ENCODE peak calls at places on chromosomes 2 and 18, in four cellular contexts. One of them, this sample, is unnamed.

GRCh38 chr2:174662459-174662858 is 64.9 kb upstream of the WIPF1 start:
- DNase-seq in coronary artery: no peak
- DNase-seq in lower lobe of right lung: no peak
- DNase-seq in body of pancreas: no peak
- DNase-seq in this sample: no peak

GRCh38 chr18:11368020-11368419 is 218.7 kb upstream of the PIEZO2 start:
- DNase-seq in coronary artery: no peak
- DNase-seq in lower lobe of right lung: no peak
- DNase-seq in body of pancreas: no peak
- DNase-seq in this sample: no peak

GRCh38 chr2:147096671-147097070 is 748.2 kb upstream of the ACVR2A start:
- DNase-seq in coronary artery: no peak
- DNase-seq in lower lobe of right lung: no peak
- DNase-seq in body of pancreas: no peak
- DNase-seq in this sample: no peak

GRCh38 chr2:216108310-216108966 is 710 bp upstream of the XRCC5 start:
- DNase-seq in coronary artery: no peak
- DNase-seq in lower lobe of right lung: no peak
- DNase-seq in body of pancreas: no peak
- DNase-seq in this sample: no peak

GRCh38 chr2:119782308-119783027 is 22.7 kb downstream of the PTPN4 start:
- DNase-seq in coronary artery: no peak
- DNase-seq in lower lobe of right lung: no peak
- DNase-seq in body of pancreas: no peak
- DNase-seq in this sample: no peak

GRCh38 chr2:229761663-229762062 is 47.3 kb upstream of the DNER start:
- DNase-seq in coronary artery: no peak
- DNase-seq in lower lobe of right lung: no peak
- DNase-seq in body of pancreas: no peak
- DNase-seq in this sample: no peak

GRCh38 chr2:151085101-151085640 is 176.5 kb downstream of the RBM43 start:
- DNase-seq in coronary artery: no peak
- DNase-seq in lower lobe of right lung: no peak
- DNase-seq in body of pancreas: no peak
- DNase-seq in this sample: no peak

GRCh38 chr2:79181617-79182016 is 22.1 kb upstream of the REG3A start:
- DNase-seq in coronary artery: no peak
- DNase-seq in lower lobe of right lung: no peak
- DNase-seq in body of pancreas: no peak
- DNase-seq in this sample: no peak

GRCh38 chr2:173187911-173188788 is 112.5 kb downstream of the MAP3K20 start:
- DNase-seq in coronary artery: no peak
- DNase-seq in lower lobe of right lung: no peak
- DNase-seq in body of pancreas: no peak
- DNase-seq in this sample: no peak

GRCh38 chr2:239346676-239347075 is 54.1 kb downstream of the HDAC4 start:
- DNase-seq in coronary artery: no peak
- DNase-seq in lower lobe of right lung: no peak
- DNase-seq in body of pancreas: no peak
- DNase-seq in this sample: no peak

GRCh38 chr18:25080988-25081387 is 271.0 kb downstream of the ZNF521 start:
- DNase-seq in coronary artery: no peak
- DNase-seq in lower lobe of right lung: no peak
- DNase-seq in body of pancreas: no peak
- DNase-seq in this sample: no peak

GRCh38 chr2:106944220-106944619 is 58.3 kb upstream of the ST6GAL2 start:
- DNase-seq in coronary artery: no peak
- DNase-seq in lower lobe of right lung: no peak
- DNase-seq in body of pancreas: no peak
- DNase-seq in this sample: no peak

GRCh38 chr2:170313636-170314348 is 135.8 kb downstream of the MYO3B start:
- DNase-seq in coronary artery: no peak
- DNase-seq in lower lobe of right lung: no peak
- DNase-seq in body of pancreas: no peak
- DNase-seq in this sample: no peak

GRCh38 chr2:25246558-25247290 is 78.3 kb upstream of the POMC start:
- DNase-seq in coronary artery: no peak
- DNase-seq in lower lobe of right lung: no peak
- DNase-seq in body of pancreas: no peak
- DNase-seq in this sample: no peak

GRCh38 chr2:236262238-236262637 is 2.0 kb downstream of the ASB18 start:
- DNase-seq in coronary artery: no peak
- DNase-seq in lower lobe of right lung: no peak
- DNase-seq in body of pancreas: no peak
- DNase-seq in this sample: peak; percentile 30

GRCh38 chr2:121197369-121198091 is 87.5 kb downstream of the TFCP2L1 start:
- DNase-seq in coronary artery: peak; percentile 88
- DNase-seq in lower lobe of right lung: peak; percentile 94
- DNase-seq in body of pancreas: peak; percentile 41
- DNase-seq in this sample: peak; percentile 93

GRCh38 chr2:23449831-23450331 is 64.9 kb downstream of the KLHL29 start:
- DNase-seq in coronary artery: peak; percentile 65
- DNase-seq in lower lobe of right lung: no peak
- DNase-seq in body of pancreas: no peak
- DNase-seq in this sample: peak; percentile 59

GRCh38 chr2:191128172-191128910 is 22.5 kb downstream of the STAT4 start:
- DNase-seq in coronary artery: no peak
- DNase-seq in lower lobe of right lung: no peak
- DNase-seq in body of pancreas: no peak
- DNase-seq in this sample: no peak

GRCh38 chr18:79937103-79937860 is 14.2 kb downstream of the SLC66A2 start:
- DNase-seq in coronary artery: peak; percentile 33
- DNase-seq in lower lobe of right lung: peak; percentile 32
- DNase-seq in body of pancreas: no peak
- DNase-seq in this sample: no peak

GRCh38 chr2:181334158-181334826 is 122.9 kb upstream of the ITGA4 start:
- DNase-seq in coronary artery: no peak
- DNase-seq in lower lobe of right lung: no peak
- DNase-seq in body of pancreas: no peak
- DNase-seq in this sample: no peak

GRCh38 chr2:176385219-176385618 is 116.0 kb downstream of the MTX2 start:
- DNase-seq in coronary artery: no peak
- DNase-seq in lower lobe of right lung: no peak
- DNase-seq in body of pancreas: no peak
- DNase-seq in this sample: no peak

GRCh38 chr2:151989378-151989777 is 109.5 kb downstream of the CACNB4 start:
- DNase-seq in coronary artery: no peak
- DNase-seq in lower lobe of right lung: no peak
- DNase-seq in body of pancreas: no peak
- DNase-seq in this sample: no peak

GRCh38 chr2:241869087-241869961 is at the start of gene RTP5:
- DNase-seq in coronary artery: no peak
- DNase-seq in lower lobe of right lung: no peak
- DNase-seq in body of pancreas: no peak
- DNase-seq in this sample: no peak

GRCh38 chr2:27569398-27569797 is 13.4 kb upstream of the ZNF512 start:
- DNase-seq in coronary artery: no peak
- DNase-seq in lower lobe of right lung: no peak
- DNase-seq in body of pancreas: no peak
- DNase-seq in this sample: no peak

GRCh38 chr2:98460573-98461560 is 16.2 kb downstream of the INPP4A start:
- DNase-seq in coronary artery: peak; percentile 45
- DNase-seq in lower lobe of right lung: no peak
- DNase-seq in body of pancreas: no peak
- DNase-seq in this sample: no peak

GRCh38 chr2:201220102-201220570 is 37.2 kb downstream of the CASP10 start:
- DNase-seq in coronary artery: no peak
- DNase-seq in lower lobe of right lung: no peak
- DNase-seq in body of pancreas: peak; percentile 33
- DNase-seq in this sample: no peak

GRCh38 chr2:30267576-30267975 is 36.2 kb downstream of the LBH start:
- DNase-seq in coronary artery: no peak
- DNase-seq in lower lobe of right lung: no peak
- DNase-seq in body of pancreas: no peak
- DNase-seq in this sample: no peak

GRCh38 chr18:22709288-22710060 is 223.7 kb upstream of the RBBP8 start:
- DNase-seq in coronary artery: no peak
- DNase-seq in lower lobe of right lung: no peak
- DNase-seq in body of pancreas: no peak
- DNase-seq in this sample: no peak

GRCh38 chr2:207747653-207748560 is 21.8 kb downstream of the FZD5 start:
- DNase-seq in coronary artery: no peak
- DNase-seq in lower lobe of right lung: no peak
- DNase-seq in body of pancreas: peak; percentile 41
- DNase-seq in this sample: no peak

GRCh38 chr2:53820038-53820437 is 33.2 kb downstream of the ERLEC1 start:
- DNase-seq in coronary artery: no peak
- DNase-seq in lower lobe of right lung: no peak
- DNase-seq in body of pancreas: no peak
- DNase-seq in this sample: no peak

GRCh38 chr18:58580623-58581022 is 48.3 kb downstream of the ALPK2 start:
- DNase-seq in coronary artery: no peak
- DNase-seq in lower lobe of right lung: no peak
- DNase-seq in body of pancreas: no peak
- DNase-seq in this sample: no peak

GRCh38 chr18:49668583-49669290 is 106.9 kb downstream of the LIPG start:
- DNase-seq in coronary artery: no peak
- DNase-seq in lower lobe of right lung: no peak
- DNase-seq in body of pancreas: peak; percentile 25
- DNase-seq in this sample: no peak

GRCh38 chr2:457792-458430 is 170.0 kb upstream of the ALKAL2 start:
- DNase-seq in coronary artery: no peak
- DNase-seq in lower lobe of right lung: no peak
- DNase-seq in body of pancreas: no peak
- DNase-seq in this sample: no peak

GRCh38 chr2:453132-453531 is 165.2 kb upstream of the ALKAL2 start:
- DNase-seq in coronary artery: no peak
- DNase-seq in lower lobe of right lung: no peak
- DNase-seq in body of pancreas: no peak
- DNase-seq in this sample: no peak

GRCh38 chr2:457287-457686 is 169.4 kb upstream of the ALKAL2 start:
- DNase-seq in coronary artery: no peak
- DNase-seq in lower lobe of right lung: no peak
- DNase-seq in body of pancreas: no peak
- DNase-seq in this sample: no peak

GRCh38 chr2:455913-456312 is 168.0 kb upstream of the ALKAL2 start:
- DNase-seq in coronary artery: no peak
- DNase-seq in lower lobe of right lung: no peak
- DNase-seq in body of pancreas: no peak
- DNase-seq in this sample: no peak

GRCh38 chr2:455046-455705 is 167.3 kb upstream of the ALKAL2 start:
- DNase-seq in coronary artery: no peak
- DNase-seq in lower lobe of right lung: no peak
- DNase-seq in body of pancreas: no peak
- DNase-seq in this sample: no peak
- H3K4me3 ChIP-seq in coronary artery: no peak overlapping the region
- H3K4me3 ChIP-seq in lower lobe of right lung: no peak overlapping the region
- H3K4me3 ChIP-seq in body of pancreas: no peak overlapping the region
- H3K4me3 ChIP-seq in this sample: no peak overlapping the region

GRCh38 chr2:8997108-8997507 is 6.4 kb downstream of the MBOAT2 start:
- DNase-seq in coronary artery: no peak
- DNase-seq in lower lobe of right lung: no peak
- DNase-seq in body of pancreas: no peak
- DNase-seq in this sample: no peak
- H3K27ac ChIP-seq in coronary artery: no peak overlapping the region
- H3K27ac ChIP-seq in lower lobe of right lung: no peak overlapping the region
- H3K27ac ChIP-seq in body of pancreas: no peak overlapping the region
- H3K27ac ChIP-seq in this sample: no peak overlapping the region

GRCh38 chr18:45935591-45936335 is 31.4 kb downstream of the EPG5 start:
- DNase-seq in coronary artery: no peak
- DNase-seq in lower lobe of right lung: no peak
- DNase-seq in body of pancreas: no peak
- DNase-seq in this sample: no peak

GRCh38 chr18:45932708-45933107 is 34.4 kb downstream of the EPG5 start:
- DNase-seq in coronary artery: no peak
- DNase-seq in lower lobe of right lung: no peak
- DNase-seq in body of pancreas: no peak
- DNase-seq in this sample: no peak

GRCh38 chr18:45926691-45927090 is 40.4 kb downstream of the EPG5 start:
- DNase-seq in coronary artery: no peak
- DNase-seq in lower lobe of right lung: no peak
- DNase-seq in body of pancreas: no peak
- DNase-seq in this sample: no peak

DNA sequence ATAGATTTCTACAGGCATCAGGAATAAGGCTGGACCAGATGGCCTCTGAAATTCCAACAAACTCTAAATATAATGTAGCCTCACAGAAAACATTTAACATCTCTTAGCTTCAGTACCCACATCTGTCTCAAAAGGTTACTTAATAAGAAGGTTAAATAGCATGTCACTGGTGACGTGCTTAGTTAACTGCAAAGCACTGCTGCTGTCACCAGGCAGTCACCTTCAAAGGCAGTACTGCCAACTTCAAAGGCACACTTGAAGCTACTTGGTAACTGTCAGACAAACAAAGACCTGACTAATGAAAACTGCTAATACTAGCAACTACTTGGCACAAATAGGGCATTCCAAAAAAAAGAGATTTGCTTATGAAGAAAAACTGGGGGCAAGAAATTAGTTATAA is 36.2 kb downstream of the EPG5 start:
- DNase-seq in coronary artery: no peak
- DNase-seq in lower lobe of right lung: no peak
- DNase-seq in body of pancreas: no peak
- DNase-seq in this sample: no peak
- TF ChIP-seq CTCF in coronary artery: no peak
- TF ChIP-seq CTCF in lower lobe of right lung: no peak
- TF ChIP-seq CTCF in body of pancreas: no peak
- TF ChIP-seq CTCF in this sample: no peak

DNA sequence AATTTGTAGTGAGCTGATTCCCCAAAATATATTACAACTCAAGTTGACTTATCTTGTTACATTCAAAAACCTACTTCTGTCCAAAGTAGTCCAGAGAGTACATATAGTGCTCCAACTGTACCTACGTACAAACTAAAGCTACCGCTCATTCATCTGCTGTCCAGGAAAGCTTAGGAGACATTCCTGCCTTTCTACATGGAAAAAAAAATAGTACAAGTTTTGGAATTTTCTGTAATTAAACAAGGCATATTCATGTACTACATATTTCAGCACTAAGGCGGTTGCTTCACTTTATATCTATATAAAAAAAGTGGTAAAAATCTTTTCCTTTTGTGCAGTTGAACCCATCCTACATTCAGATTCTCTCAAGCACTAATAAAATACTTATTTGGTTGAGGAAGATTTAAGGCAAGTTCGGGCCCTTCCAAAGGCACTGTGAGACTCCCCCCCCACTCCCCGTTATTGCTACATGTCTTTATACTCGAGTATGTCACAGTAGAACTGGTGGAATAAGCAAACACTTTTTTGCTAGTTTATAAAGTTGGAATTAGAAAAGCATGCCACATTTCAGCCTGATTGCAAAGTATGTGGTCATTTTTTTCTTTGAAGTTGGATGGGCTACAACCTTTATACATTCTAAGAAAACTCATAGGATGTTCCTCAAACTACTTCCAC is 3.8 kb downstream of the ZFP36L2 start:
- DNase-seq in coronary artery: no peak
- DNase-seq in lower lobe of right lung: peak; percentile 12
- DNase-seq in body of pancreas: no peak
- DNase-seq in this sample: no peak
- H3K4me3 ChIP-seq in coronary artery: peak overlapping the region; percentile 94
- H3K4me3 ChIP-seq in lower lobe of right lung: peak overlapping the region; percentile 95
- H3K4me3 ChIP-seq in body of pancreas: no peak overlapping the region
- H3K4me3 ChIP-seq in this sample: peak overlapping the region; percentile 92

This sample was measured in right atrium auricular region.